ENCODE peak calls at places on chromosomes 13 and 19, in ten cellular contexts. X, Z, G, L, K, J, A, H, D and N are unnamed samples.

GRCh38 chr19:40246292-40247073 is 20.0 kb upstream of the CCNP start:
- DNase-seq in X (no peak), Z (no peak), G (no peak), L (no peak), K (no peak), J (no peak), A (no peak), H (no peak), D (no peak), N (no peak)

GRCh38 chr13:46124531-46124966 is 19.7 kb upstream of the CPB2 start:
- DNase-seq in X (no peak), Z (no peak), G (no peak), L (no peak), K (no peak), J (no peak), A (no peak), H (no peak), D (no peak), N (no peak)

GRCh38 chr19:18955042-18955441 is 14.0 kb upstream of the HOMER3 start:
- DNase-seq in X (no peak), Z (no peak), G (no peak), L (no peak), K (no peak), J (no peak), A (no peak), H (no peak), D (no peak), N (no peak)

GRCh38 chr19:45762870-45763631 is 6.0 kb downstream of the SIX5 start:
- DNase-seq in X (no peak), Z (no peak), G (no peak), L (no peak), K (no peak), J (no peak), A (no peak), H (no peak), D (no peak), N (no peak)

GRCh38 chr19:1473424-1473851 is 5.6 kb downstream of the C19orf25 start:
- DNase-seq in X (no peak), Z (no peak), G (no peak), L (no peak), K (no peak), J (no peak), A (no peak), H (no peak), D (no peak), N (no peak)

GRCh38 chr13:45718063-45718462 is 15.9 kb downstream of the CBY2 start:
- DNase-seq in X (peak), Z (peak), G (peak), L (peak), K (no peak), J (peak), A (no peak), H (peak), D (no peak), N (no peak)

GRCh38 chr13:27186295-27186694 is 14.7 kb upstream of the USP12 start:
- DNase-seq in X (no peak), Z (no peak), G (no peak), L (no peak), K (peak), J (no peak), A (no peak), H (no peak), D (no peak), N (peak)

GRCh38 chr19:1745589-1746031 is 7.7 kb upstream of the ONECUT3 start:
- DNase-seq in X (no peak), Z (peak), G (no peak), L (no peak), K (no peak), J (no peak), A (no peak), H (no peak), D (no peak), N (no peak)

GRCh38 chr19:2083174-2083854 is 12.8 kb downstream of the MOB3A start:
- DNase-seq in X (peak), Z (no peak), G (no peak), L (no peak), K (no peak), J (no peak), A (peak), H (no peak), D (no peak), N (no peak)

GRCh38 chr19:47253970-47254369 is 2.4 kb upstream of the CCDC9 start:
- DNase-seq in X (no peak), Z (no peak), G (no peak), L (no peak), K (no peak), J (no peak), A (no peak), H (no peak), D (no peak), N (no peak)

GRCh38 chr13:29849731-29850212 is 645 bp downstream of the UBL3 start:
- DNase-seq in X (no peak), Z (peak), G (peak), L (peak), K (peak), J (peak), A (peak), H (peak), D (peak), N (no peak)

GRCh38 chr19:58582985-58583384 is 9.8 kb upstream of the MZF1 start:
- DNase-seq in X (no peak), Z (no peak), G (no peak), L (no peak), K (no peak), J (no peak), A (no peak), H (no peak), D (no peak), N (no peak)

GRCh38 chr13:111390522-111391270 is 70.3 kb downstream of the TEX29 start:
- DNase-seq in X (no peak), Z (no peak), G (no peak), L (no peak), K (no peak), J (no peak), A (no peak), H (no peak), D (no peak), N (no peak)

GRCh38 chr13:113060557-113061270 is 44.9 kb upstream of the F7 start:
- DNase-seq in X (no peak), Z (no peak), G (no peak), L (no peak), K (no peak), J (no peak), A (no peak), H (no peak), D (no peak), N (no peak)

GRCh38 chr13:30266751-30267150 is 40.6 kb downstream of the KATNAL1 start:
- DNase-seq in X (no peak), Z (no peak), G (no peak), L (no peak), K (no peak), J (no peak), A (no peak), H (no peak), D (no peak), N (no peak)

GRCh38 chr13:21668665-21669599 is 1.9 kb upstream of the FGF9 start:
- DNase-seq in X (no peak), Z (peak), G (no peak), L (no peak), K (no peak), J (peak), A (peak), H (peak), D (peak), N (no peak)

GRCh38 chr13:43129511-43130130 is 106.2 kb downstream of the DNAJC15 start:
- DNase-seq in X (no peak), Z (no peak), G (no peak), L (no peak), K (no peak), J (no peak), A (no peak), H (no peak), D (no peak), N (no peak)

GRCh38 chr19:40982594-40983101 is 8.4 kb upstream of the CYP2B6 start:
- DNase-seq in X (no peak), Z (no peak), G (no peak), L (no peak), K (peak), J (peak), A (no peak), H (no peak), D (no peak), N (no peak)

GRCh38 chr19:13877303-13877702 is 369 bp downstream of the NANOS3 start:
- DNase-seq in X (no peak), Z (no peak), G (no peak), L (no peak), K (no peak), J (no peak), A (no peak), H (no peak), D (no peak), N (no peak)

GRCh38 chr19:10517760-10518443 is 655 bp upstream of the S1PR5 start:
- DNase-seq in X (no peak), Z (peak), G (no peak), L (peak), K (peak), J (no peak), A (no peak), H (peak), D (no peak), N (no peak)

GRCh38 chr19:28486934-28487333 is 726.0 kb downstream of the UQCRFS1 start:
- DNase-seq in X (no peak), Z (no peak), G (no peak), L (no peak), K (no peak), J (no peak), A (no peak), H (no peak), D (no peak), N (no peak)

GRCh38 chr13:94557836-94558235 is 38.1 kb downstream of the TGDS start:
- DNase-seq in X (no peak), Z (no peak), G (no peak), L (no peak), K (no peak), J (no peak), A (no peak), H (no peak), D (no peak), N (no peak)

GRCh38 chr13:69168436-69168835 is 939.2 kb upstream of the ATXN8OS start:
- DNase-seq in X (no peak), Z (no peak), G (no peak), L (no peak), K (no peak), J (no peak), A (no peak), H (no peak), D (no peak), N (no peak)

GRCh38 chr13:31556376-31556775 is 182.9 kb upstream of the RXFP2 start:
- DNase-seq in X (no peak), Z (no peak), G (no peak), L (no peak), K (no peak), J (no peak), A (no peak), H (peak), D (no peak), N (no peak)

GRCh38 chr13:101473458-101473857 is 21.0 kb downstream of the ITGBL1 start:
- DNase-seq in X (no peak), Z (no peak), G (no peak), L (no peak), K (no peak), J (peak), A (no peak), H (peak), D (no peak), N (no peak)

GRCh38 chr19:18118420-18119242 is 21.1 kb downstream of the MAST3 start:
- DNase-seq in X (no peak), Z (no peak), G (no peak), L (no peak), K (no peak), J (peak), A (no peak), H (no peak), D (no peak), N (no peak)

GRCh38 chr19:51259348-51260245 is 8.7 kb downstream of the SIGLECL1 start:
- DNase-seq in X (peak), Z (peak), G (peak), L (peak), K (peak), J (peak), A (no peak), H (peak), D (peak), N (no peak)

GRCh38 chr19:16957151-16957662 is 68.4 kb downstream of the F2RL3 start:
- DNase-seq in X (no peak), Z (no peak), G (no peak), L (no peak), K (no peak), J (no peak), A (no peak), H (no peak), D (no peak), N (no peak)

GRCh38 chr19:18848860-18849661 is 17.3 kb downstream of the UPF1 start:
- DNase-seq in X (no peak), Z (no peak), G (no peak), L (no peak), K (peak), J (peak), A (peak), H (peak), D (peak), N (peak)

GRCh38 chr13:99357149-99357596 is 50.0 kb upstream of the GPR183 start:
- DNase-seq in X (no peak), Z (no peak), G (no peak), L (no peak), K (no peak), J (peak), A (no peak), H (peak), D (no peak), N (no peak)

GRCh38 chr19:56671613-56671994 is at the start of gene ZNF835:
- DNase-seq in X (peak), Z (no peak), G (no peak), L (no peak), K (no peak), J (peak), A (peak), H (peak), D (peak), N (peak)

GRCh38 chr19:722553-723101 is 13.9 kb downstream of the PALM start:
- DNase-seq in X (no peak), Z (no peak), G (no peak), L (no peak), K (no peak), J (no peak), A (no peak), H (no peak), D (peak), N (no peak)

GRCh38 chr13:64538711-64539110 is 2691.4 kb downstream of the PCDH9 start:
- DNase-seq in X (no peak), Z (no peak), G (no peak), L (no peak), K (no peak), J (no peak), A (no peak), H (no peak), D (no peak), N (no peak)

GRCh38 chr13:93216122-93216521 is 10.5 kb upstream of the GPC6 start:
- DNase-seq in X (no peak), Z (peak), G (no peak), L (no peak), K (no peak), J (no peak), A (no peak), H (no peak), D (no peak), N (no peak)

GRCh38 chr19:55598034-55598433 is 1.3 kb downstream of the FIZ1 start:
- DNase-seq in X (no peak), Z (peak), G (no peak), L (no peak), K (no peak), J (no peak), A (no peak), H (no peak), D (no peak), N (no peak)
- H3K27ac ChIP-seq in X (no peak), Z (peak), G (no peak), L (no peak), K (peak), J (no peak), A (peak), H (no peak), D (no peak), N (no peak)

GRCh38 chr13:80362488-80362887 is 21.6 kb upstream of the SPRY2 start:
- DNase-seq in X (no peak), Z (no peak), G (peak), L (no peak), K (no peak), J (no peak), A (no peak), H (no peak), D (no peak), N (no peak)

GRCh38 chr13:80359459-80360297 is 18.8 kb upstream of the SPRY2 start:
- DNase-seq in X (no peak), Z (peak), G (no peak), L (no peak), K (no peak), J (peak), A (no peak), H (no peak), D (no peak), N (no peak)

GRCh38 chr13:80361298-80361697 is 20.4 kb upstream of the SPRY2 start:
- DNase-seq in X (no peak), Z (no peak), G (no peak), L (no peak), K (no peak), J (no peak), A (no peak), H (no peak), D (no peak), N (no peak)

GRCh38 chr13:80361883-80362327 is 21.0 kb upstream of the SPRY2 start:
- DNase-seq in X (no peak), Z (peak), G (peak), L (no peak), K (no peak), J (no peak), A (no peak), H (peak), D (no peak), N (no peak)

GRCh38 chr13:80360298-80360827 is 19.4 kb upstream of the SPRY2 start:
- DNase-seq in X (no peak), Z (no peak), G (no peak), L (no peak), K (no peak), J (peak), A (no peak), H (no peak), D (no peak), N (no peak)
- H3K27ac ChIP-seq in X (no peak), Z (peak), G (no peak), L (no peak), K (no peak), J (no peak), A (peak), H (no peak), D (peak), N (no peak)

GRCh38 chr13:88303157-88303556 is 632.0 kb downstream of the SLITRK5 start:
- DNase-seq in X (no peak), Z (no peak), G (no peak), L (no peak), K (no peak), J (no peak), A (no peak), H (no peak), D (no peak), N (no peak)
- H3K27ac ChIP-seq in X (no peak), Z (no peak), G (no peak), L (no peak), K (no peak), J (no peak), A (no peak), H (no peak), D (no peak), N (no peak)

GRCh38 chr13:80177327-80177726 is 163.6 kb downstream of the SPRY2 start:
- DNase-seq in X (no peak), Z (no peak), G (no peak), L (no peak), K (peak), J (no peak), A (no peak), H (no peak), D (no peak), N (no peak)
- H3K27ac ChIP-seq in X (no peak), Z (no peak), G (no peak), L (no peak), K (no peak), J (no peak), A (no peak), H (no peak), D (no peak), N (no peak)